ENCODE peak calls at places on chromosomes 3 and 15, in eight cellular contexts. S is effector memory CD4-positive, alpha-beta T cell; E is left lung; V is transverse colon; D is adrenal gland; N is lower lobe of right lung; U is breast epithelium; Q is CD8-positive, alpha-beta T cell. G is an unnamed sample.

GRCh38 chr15:93829115-93829849 is 402.1 kb upstream of the MCTP2 start:
- DNase-seq in S (no peak), E (no peak), N (no peak), Q (no peak), V (no peak), U (no peak), D (no peak), G (no peak)

GRCh38 chr3:171044828-171045793 is 18.6 kb upstream of the SLC2A2 start:
- DNase-seq in S (no peak), V (no peak), E (no peak), D (no peak), N (no peak), U (no peak), Q (no peak), G (no peak)

GRCh38 chr15:101246391-101246790 is 5.5 kb downstream of the CHSY1 start:
- DNase-seq in N (no peak), E (no peak), Q (no peak), U (no peak), V (no peak), S (no peak), D (no peak), G (no peak)

GRCh38 chr3:9862391-9863235 is 17.4 kb downstream of the CIDEC start:
- DNase-seq in V (peak; percentile 71), Q (peak; percentile 27), E (peak; percentile 91), D (peak; percentile 61), S (no peak), U (no peak), N (peak; percentile 79), G (peak; percentile 49)

GRCh38 chr3:133962879-133963278 is 66.8 kb downstream of the SLCO2A1 start:
- DNase-seq in V (no peak), E (no peak), U (no peak), N (no peak), D (no peak), S (no peak), Q (no peak), G (no peak)

GRCh38 chr3:175338775-175339535 is 479.8 kb downstream of the NAALADL2 start:
- DNase-seq in Q (no peak), V (peak; percentile 11), N (peak; percentile 54), D (no peak), S (no peak), U (no peak), E (no peak), G (no peak)

GRCh38 chr15:100997442-100997841 is 78.3 kb downstream of the LRRK1 start:
- DNase-seq in Q (no peak), V (no peak), S (no peak), U (no peak), E (no peak), D (no peak), N (no peak), G (no peak)

GRCh38 chr3:144462337-144462736 is 490.7 kb downstream of the DIPK2A start:
- DNase-seq in Q (no peak), V (no peak), E (no peak), N (no peak), D (no peak), U (no peak), S (no peak), G (no peak)

GRCh38 chr15:44435893-44436667 is 8.7 kb downstream of the CTDSPL2 start:
- DNase-seq in S (no peak), U (no peak), E (no peak), Q (no peak), N (no peak), D (no peak), V (no peak), G (no peak)

GRCh38 chr3:184770541-184770940 is 41.4 kb upstream of the VPS8 start:
- DNase-seq in U (no peak), Q (no peak), E (no peak), D (no peak), N (no peak), S (no peak), V (no peak), G (no peak)

GRCh38 chr15:40762919-40763800 is 708 bp upstream of the GCHFR start:
- DNase-seq in N (peak; percentile 85), S (no peak), E (peak; percentile 91), D (peak; percentile 76), U (peak; percentile 82), V (peak; percentile 85), Q (no peak), G (peak; percentile 72)

GRCh38 chr3:112092439-112093179 is 6.4 kb downstream of the C3orf52 start:
- DNase-seq in D (no peak), S (no peak), V (peak; percentile 37), N (no peak), U (no peak), E (no peak), Q (no peak), G (no peak)

GRCh38 chr3:112093180-112093522 is 7.0 kb downstream of the C3orf52 start:
- DNase-seq in V (no peak), U (no peak), S (no peak), D (no peak), E (no peak), Q (no peak), N (no peak), G (no peak)

GRCh38 chr3:112089956-112090898 is 4.0 kb downstream of the C3orf52 start:
- DNase-seq in Q (no peak), D (no peak), U (no peak), E (no peak), S (no peak), V (no peak), N (no peak), G (no peak)

GRCh38 chr3:112088944-112089343 is 2.8 kb downstream of the C3orf52 start:
- DNase-seq in Q (no peak), V (no peak), U (no peak), S (no peak), E (no peak), D (no peak), N (no peak), G (no peak)

DNA sequence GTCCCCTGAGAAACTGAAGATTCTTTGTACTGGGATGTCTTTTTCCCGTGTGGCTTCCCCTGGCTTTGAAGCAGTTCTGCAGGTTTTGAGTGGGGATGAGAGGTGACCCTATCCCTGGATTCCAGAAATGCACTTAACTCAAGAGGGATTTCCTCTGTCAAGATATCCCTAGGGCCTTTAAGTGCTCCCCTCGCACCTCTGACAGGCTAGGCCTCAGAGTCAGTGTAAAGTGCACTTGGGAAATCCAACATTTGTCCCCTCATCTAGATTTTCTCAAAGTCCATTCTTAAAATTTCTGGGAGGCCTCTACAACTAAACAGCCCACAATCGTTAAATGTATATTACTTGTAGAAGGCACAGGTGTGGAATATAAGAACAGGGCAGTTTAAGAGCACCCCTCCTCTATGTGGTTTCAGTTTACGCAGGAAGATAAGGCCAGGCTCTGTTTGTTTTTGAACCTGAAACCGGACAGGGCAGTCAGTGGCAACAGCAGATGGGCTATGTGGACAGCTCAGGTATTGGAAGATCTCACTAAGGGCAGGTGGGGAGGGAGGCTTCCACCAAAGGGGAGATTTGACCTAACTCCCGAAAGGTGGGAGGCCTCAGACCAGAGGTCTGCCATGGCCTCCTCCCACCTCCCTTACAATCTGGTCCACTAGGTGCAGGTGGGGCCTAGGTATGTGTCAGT is 4.9 kb downstream of the C3orf52 start:
- DNase-seq in V (peak; percentile 44), E (no peak), D (no peak), Q (no peak), N (no peak), U (no peak), S (no peak), G (no peak)
- H3K27me3 ChIP-seq in V (no peaks in the 10 kb centered on the region), E (peaks cover 4% of the 10 kb centered on the region), D (no peaks in the 10 kb centered on the region), Q (no peaks in the 10 kb centered on the region), N (no peaks in the 10 kb centered on the region), U (no peaks in the 10 kb centered on the region), S (no peaks in the 10 kb centered on the region), G (no peaks in the 10 kb centered on the region)

DNA sequence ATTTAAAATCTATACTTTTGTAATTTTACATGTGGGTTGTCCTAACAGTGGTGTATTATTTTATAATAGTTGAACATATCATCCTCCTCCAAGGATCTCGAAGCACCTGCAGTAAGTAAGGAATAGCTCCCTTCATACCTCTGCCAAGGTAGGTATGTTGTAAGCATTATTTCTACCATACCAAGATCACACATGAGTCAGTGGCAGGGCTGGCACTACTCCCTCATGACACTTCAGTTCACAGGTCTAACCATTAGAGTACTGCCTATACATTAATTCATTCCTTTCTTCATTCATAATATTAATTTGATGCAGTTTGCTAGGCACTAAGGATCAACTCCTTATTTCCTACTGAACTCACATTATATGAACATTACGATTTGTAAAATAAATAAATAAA is 11.9 kb upstream of the LEKR1 start:
- DNase-seq in S (no peak), E (no peak), V (no peak), N (no peak), Q (no peak), U (no peak), D (no peak), G (no peak)
- H3K4me1 ChIP-seq in S (peaks cover 16% of the 10 kb centered on the region), E (peaks cover 15% of the 10 kb centered on the region), V (peaks cover 52% of the 10 kb centered on the region), N (peaks cover 32% of the 10 kb centered on the region), Q (peaks cover 18% of the 10 kb centered on the region), U (no peaks in the 10 kb centered on the region), D (no peaks in the 10 kb centered on the region), G (peaks cover 8% of the 10 kb centered on the region)

DNA sequence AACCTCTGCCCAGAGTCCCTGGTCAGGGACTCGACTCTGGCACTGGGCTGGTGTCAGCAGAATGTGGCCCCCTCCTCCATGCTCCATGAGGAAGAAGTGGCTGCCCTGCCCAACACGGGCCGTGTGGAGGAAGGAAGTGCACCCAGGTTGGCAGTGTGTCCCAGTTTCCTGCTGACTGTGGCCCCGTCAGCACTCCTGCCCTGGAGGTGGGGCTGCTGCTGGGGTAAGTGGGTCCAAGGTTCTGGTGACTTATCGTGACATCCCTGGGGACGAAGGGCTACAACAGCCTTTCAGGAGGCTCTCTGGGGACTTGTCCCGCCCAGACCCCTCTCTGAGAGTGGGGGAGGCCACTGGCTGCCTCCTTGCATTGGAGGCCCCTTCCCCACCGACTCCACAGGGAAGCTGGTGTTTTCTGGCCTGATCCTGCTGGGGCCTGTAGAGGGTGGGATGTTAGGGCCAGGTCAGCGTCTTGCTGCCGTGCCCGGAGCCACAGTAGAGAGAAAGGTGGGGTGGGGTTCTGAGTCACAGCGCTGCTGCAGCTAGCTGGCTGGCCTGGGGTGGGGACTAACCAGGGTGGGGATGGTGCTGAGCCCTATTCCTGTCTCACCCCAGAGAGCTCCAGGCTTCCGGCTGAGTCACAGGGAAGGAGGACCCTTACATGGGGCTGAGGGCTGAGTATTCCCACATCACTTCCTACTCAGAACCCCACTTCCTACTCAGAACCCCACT is 10.5 kb downstream of the SEMA4B start:
- DNase-seq in U (no peak), S (no peak), Q (no peak), E (peak; percentile 85), V (peak; percentile 90), N (no peak), D (peak; percentile 46), G (no peak)
- H3K27ac ChIP-seq in U (peak overlapping the region; percentile 76), S (no peak overlapping the region), Q (no peak overlapping the region), E (peak overlapping the region; percentile 67), V (peak overlapping the region; percentile 89), N (peak overlapping the region; percentile 36), D (peak overlapping the region; percentile 37), G (no peak overlapping the region)

GRCh38 chr3:195015021-195015420 is 255.9 kb downstream of the XXYLT1 start:
- DNase-seq in U (no peak), S (no peak), Q (no peak), V (no peak), E (no peak), N (no peak), D (no peak), G (no peak)
- H3K27me3 ChIP-seq in U (no peaks in the 10 kb centered on the region), S (no peaks in the 10 kb centered on the region), Q (no peaks in the 10 kb centered on the region), V (peaks cover 12% of the 10 kb centered on the region), E (no peaks in the 10 kb centered on the region), N (no peaks in the 10 kb centered on the region), D (no peaks in the 10 kb centered on the region), G (no peaks in the 10 kb centered on the region)

DNA sequence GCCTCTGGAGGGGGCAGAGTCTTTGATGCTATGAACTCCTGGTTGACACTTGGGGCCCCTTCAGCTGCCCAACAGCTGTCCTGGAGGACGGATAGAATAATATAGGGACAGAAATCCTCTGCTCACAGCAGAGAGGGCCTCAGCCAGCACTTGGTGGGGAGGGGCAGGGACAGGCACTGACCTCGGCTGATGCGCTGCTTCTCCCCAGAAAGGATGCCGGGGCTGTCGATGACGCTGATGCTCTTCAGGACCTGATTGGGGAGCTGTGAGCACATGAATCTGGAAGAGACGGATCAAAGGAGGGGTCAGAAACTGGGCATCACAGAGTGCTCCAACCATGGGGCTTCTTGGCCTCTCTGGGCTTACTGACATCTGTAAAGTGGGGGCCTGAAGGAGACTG is 29.5 kb downstream of the EHD4 start:
- DNase-seq in Q (no peak), V (no peak), U (no peak), D (no peak), N (no peak), S (no peak), E (no peak), G (no peak)
- H3K4me1 ChIP-seq in Q (peaks cover 10% of the 10 kb centered on the region), V (peaks cover 12% of the 10 kb centered on the region), U (no peaks in the 10 kb centered on the region), D (peaks cover 16% of the 10 kb centered on the region), N (peaks cover 43% of the 10 kb centered on the region), S (peaks cover 16% of the 10 kb centered on the region), E (peaks cover 51% of the 10 kb centered on the region), G (peaks cover 10% of the 10 kb centered on the region)

G was measured in testis.